ENCODE peak calls at places on chromosome 10, in six cellular contexts. P is iPS DF 19.7; H is fibroblast of pulmonary artery; Q is caudate nucleus; L is stimulated activated naive CD8-positive, alpha-beta T cell treated with anti-CD3 and anti-CD28 coated beads, Interleukin-15, Interleukin-2, amounts not matched to agents 100 U/mL and 50 U/mL, for 24 hours; N is astrocyte. W is an unnamed sample.

GRCh38 chr10:60305394-60305892 is 84.2 kb downstream of the ANK3 start:
- DNase-seq in P (no peak), H (peak), Q (no peak), L (no peak), N (peak), W (peak)

GRCh38 chr10:31322647-31323046 is 3.6 kb downstream of the ZEB1 start:
- DNase-seq in P (no peak), H (peak), Q (no peak), L (no peak), N (peak), W (peak)

GRCh38 chr10:4519691-4520402 is 306.2 kb upstream of the AKR1E2 start:
- DNase-seq in P (no peak), H (peak), Q (no peak), L (no peak), N (peak), W (peak)

GRCh38 chr10:10598297-10598696 is 419.4 kb upstream of the CELF2 start:
- DNase-seq in P (no peak), H (no peak), Q (no peak), L (no peak), N (no peak), W (no peak)

GRCh38 chr10:986881-987634 is 1.2 kb upstream of the GTPBP4 start:
- DNase-seq in P (no peak), H (peak), Q (no peak), L (no peak), N (peak), W (peak)

GRCh38 chr10:71727429-71728217 is 8.0 kb upstream of the C10orf105 start:
- DNase-seq in P (no peak), H (peak), Q (no peak), L (peak), N (no peak), W (peak)

GRCh38 chr10:37379991-37380390 is 254.6 kb downstream of the ANKRD30A start:
- DNase-seq in P (no peak), H (no peak), Q (no peak), L (no peak), N (no peak), W (no peak)

GRCh38 chr10:123132576-123133477 is 2.9 kb upstream of the HMX3 start:
- DNase-seq in P (no peak), H (peak), Q (peak), L (peak), N (peak), W (peak)

GRCh38 chr10:70595566-70596016 is 7.0 kb downstream of the PRF1 start:
- DNase-seq in P (no peak), H (no peak), Q (no peak), L (peak), N (no peak), W (no peak)

GRCh38 chr10:133459454-133460207 is 5.9 kb downstream of the SCART1 start:
- DNase-seq in P (no peak), H (no peak), Q (no peak), L (no peak), N (no peak), W (no peak)

GRCh38 chr10:62326134-62326533 is 48.0 kb upstream of the ZNF365 start:
- DNase-seq in P (no peak), H (no peak), Q (no peak), L (no peak), N (no peak), W (no peak)

GRCh38 chr10:15168781-15169554 is 475 bp upstream of the NMT2 start:
- DNase-seq in P (no peak), H (peak), Q (peak), L (peak), N (peak), W (peak)

GRCh38 chr10:91642831-91643692 is 10.2 kb upstream of the PPP1R3C start:
- DNase-seq in P (no peak), H (no peak), Q (no peak), L (no peak), N (peak), W (peak)

GRCh38 chr10:77357185-77357584 is 280.4 kb downstream of the KCNMA1 start:
- DNase-seq in P (no peak), H (no peak), Q (no peak), L (no peak), N (no peak), W (no peak)

GRCh38 chr10:119289227-119289925 is 82.0 kb downstream of the GRK5 start:
- DNase-seq in P (no peak), H (no peak), Q (no peak), L (no peak), N (no peak), W (no peak)

GRCh38 chr10:32981760-32982159 is 23.7 kb upstream of the ITGB1 start:
- DNase-seq in P (no peak), H (peak), Q (no peak), L (no peak), N (peak), W (peak)

GRCh38 chr10:47359626-47360418 is 11.7 kb downstream of the RBP3 start:
- DNase-seq in P (no peak), H (no peak), Q (no peak), L (no peak), N (no peak), W (no peak)

GRCh38 chr10:21808525-21808924 is 195.0 kb downstream of the DNAJC1 start:
- DNase-seq in P (no peak), H (no peak), Q (no peak), L (no peak), N (no peak), W (no peak)

GRCh38 chr10:90779573-90779972 is 78.3 kb downstream of the HTR7 start:
- DNase-seq in P (peak), H (peak), Q (no peak), L (no peak), N (peak), W (peak)

GRCh38 chr10:129099486-129099885 is 367.6 kb upstream of the MGMT start:
- DNase-seq in P (no peak), H (no peak), Q (no peak), L (no peak), N (no peak), W (no peak)

GRCh38 chr10:43959364-43959763 is 310.7 kb upstream of the ZNF32 start:
- DNase-seq in P (no peak), H (no peak), Q (no peak), L (no peak), N (no peak), W (no peak)

GRCh38 chr10:102401322-102401614 is 5.8 kb downstream of the NFKB2 start:
- DNase-seq in P (no peak), H (no peak), Q (no peak), L (no peak), N (no peak), W (no peak)

GRCh38 chr10:101233863-101234262 is 4.6 kb upstream of the LBX1 start:
- DNase-seq in P (no peak), H (no peak), Q (no peak), L (no peak), N (no peak), W (no peak)

GRCh38 chr10:6170638-6171037 is 32.1 kb upstream of the PFKFB3 start:
- DNase-seq in P (no peak), H (no peak), Q (no peak), L (no peak), N (no peak), W (no peak)

GRCh38 chr10:51020175-51020574 is 54.1 kb upstream of the PRKG1 start:
- DNase-seq in P (no peak), H (no peak), Q (no peak), L (no peak), N (no peak), W (no peak)

GRCh38 chr10:100370561-100370975 is 23.5 kb downstream of the SCD start:
- DNase-seq in P (no peak), H (no peak), Q (no peak), L (peak), N (no peak), W (peak)

GRCh38 chr10:34721201-34721840 is 93.8 kb downstream of the PARD3 start:
- DNase-seq in P (no peak), H (peak), Q (no peak), L (no peak), N (peak), W (peak)

GRCh38 chr10:33271969-33272583 is 62.4 kb downstream of the NRP1 start:
- DNase-seq in P (no peak), H (no peak), Q (no peak), L (no peak), N (no peak), W (peak)

GRCh38 chr10:80132299-80133139 is at the start of gene PLAC9:
- DNase-seq in P (no peak), H (peak), Q (no peak), L (no peak), N (no peak), W (peak)

GRCh38 chr10:21534611-21535493 is 820 bp downstream of the MLLT10 start:
- DNase-seq in P (no peak), H (peak), Q (peak), L (peak), N (no peak), W (peak)

GRCh38 chr10:119165171-119166110 is at the start of gene SFXN4:
- DNase-seq in P (no peak), H (peak), Q (peak), L (peak), N (peak), W (peak)

GRCh38 chr10:91479583-91479982 is 69.4 kb downstream of the HECTD2 start:
- DNase-seq in P (no peak), H (no peak), Q (no peak), L (no peak), N (no peak), W (peak)

GRCh38 chr10:85187047-85187446 is 858.7 kb downstream of the CCSER2 start:
- DNase-seq in P (no peak), H (no peak), Q (no peak), L (no peak), N (no peak), W (no peak)

GRCh38 chr10:129047001-129047400 is 420.0 kb upstream of the MGMT start:
- DNase-seq in P (no peak), H (peak), Q (no peak), L (no peak), N (no peak), W (no peak)

GRCh38 chr10:71705582-71705981 is 14.0 kb downstream of the C10orf105 start:
- DNase-seq in P (no peak), H (no peak), Q (no peak), L (no peak), N (no peak), W (no peak)

GRCh38 chr10:19801369-19801768 is 14.9 kb upstream of the PLXDC2 start:
- DNase-seq in P (no peak), H (no peak), Q (no peak), L (no peak), N (no peak), W (no peak)

GRCh38 chr10:117167346-117168134 is 29.5 kb upstream of the VAX1 start:
- DNase-seq in P (no peak), H (no peak), Q (no peak), L (no peak), N (no peak), W (no peak)

W was measured in fibroblast of lung.